ENCODE peak calls at places on chromosomes 3 and 15, in six cellular contexts. G, T, K, R, D and F are unnamed samples.

GRCh38 chr15:78879517-78880241 is 7.0 kb downstream of the MORF4L1 start:
- DNase-seq in G (no peak), T (no peak), K (peak), R (no peak), D (peak), F (no peak)

GRCh38 chr3:153785901-153786300 is 335.3 kb upstream of the ARHGEF26 start:
- DNase-seq in G (no peak), T (no peak), K (no peak), R (no peak), D (no peak), F (peak)

GRCh38 chr15:81339321-81339720 is 15.4 kb upstream of the STARD5 start:
- DNase-seq in G (no peak), T (no peak), K (no peak), R (no peak), D (no peak), F (no peak)

GRCh38 chr15:60134609-60135008 is 130.5 kb downstream of the FOXB1 start:
- DNase-seq in G (no peak), T (peak), K (no peak), R (no peak), D (no peak), F (peak)

GRCh38 chr15:101176625-101177024 is 75.2 kb downstream of the CHSY1 start:
- DNase-seq in G (no peak), T (no peak), K (peak), R (no peak), D (peak), F (no peak)

GRCh38 chr15:68524753-68525584 is 53.8 kb upstream of the CORO2B start:
- DNase-seq in G (no peak), T (no peak), K (peak), R (no peak), D (peak), F (no peak)

GRCh38 chr3:106805625-106806024 is 571.6 kb upstream of the CCDC54 start:
- DNase-seq in G (no peak), T (no peak), K (no peak), R (no peak), D (peak), F (no peak)

GRCh38 chr3:42696356-42697301 is 6.0 kb downstream of the HHATL start:
- DNase-seq in G (no peak), T (peak), K (no peak), R (no peak), D (no peak), F (no peak)

GRCh38 chr3:188584162-188584529 is 430.2 kb downstream of the LPP start:
- DNase-seq in G (no peak), T (no peak), K (peak), R (no peak), D (peak), F (peak)

GRCh38 chr15:78048410-78048946 is 29.0 kb downstream of the TBC1D2B start:
- DNase-seq in G (no peak), T (no peak), K (no peak), R (no peak), D (no peak), F (no peak)

GRCh38 chr15:68387288-68388143 is 44.4 kb downstream of the ITGA11 start:
- DNase-seq in G (no peak), T (no peak), K (peak), R (no peak), D (no peak), F (no peak)

GRCh38 chr3:178901204-178901603 is 170.4 kb downstream of the ZMAT3 start:
- DNase-seq in G (no peak), T (no peak), K (no peak), R (no peak), D (no peak), F (no peak)

GRCh38 chr3:115052906-115053305 is 94.2 kb downstream of the ZBTB20 start:
- DNase-seq in G (no peak), T (no peak), K (no peak), R (no peak), D (peak), F (no peak)

GRCh38 chr3:126290325-126290724 is 66.9 kb downstream of the KLF15 start:
- DNase-seq in G (no peak), T (no peak), K (no peak), R (no peak), D (no peak), F (no peak)

GRCh38 chr3:9901967-9902366 is 681 bp upstream of the IL17RE start:
- DNase-seq in G (no peak), T (no peak), K (no peak), R (no peak), D (no peak), F (no peak)

GRCh38 chr3:127041264-127041820 is 58.4 kb downstream of the PLXNA1 start:
- DNase-seq in G (no peak), T (no peak), K (no peak), R (no peak), D (no peak), F (no peak)

GRCh38 chr3:56773588-56774330 is 28.0 kb downstream of the ARHGEF3 start:
- DNase-seq in G (no peak), T (no peak), K (no peak), R (no peak), D (no peak), F (no peak)

GRCh38 chr15:39115379-39116057 is 465.4 kb upstream of the THBS1 start:
- DNase-seq in G (no peak), T (no peak), K (no peak), R (no peak), D (no peak), F (peak)

GRCh38 chr15:64146885-64147681 is 4.4 kb upstream of the SNX22 start:
- DNase-seq in G (no peak), T (peak), K (peak), R (no peak), D (no peak), F (no peak)

GRCh38 chr3:13483988-13484695 is 4.0 kb downstream of the HDAC11 start:
- DNase-seq in G (no peak), T (no peak), K (no peak), R (no peak), D (no peak), F (no peak)

GRCh38 chr3:141114816-141115458 is 63.8 kb downstream of the SPSB4 start:
- DNase-seq in G (no peak), T (peak), K (no peak), R (peak), D (no peak), F (peak)

GRCh38 chr15:73357999-73358665 is 10.6 kb downstream of the HCN4 start:
- DNase-seq in G (no peak), T (no peak), K (no peak), R (no peak), D (no peak), F (no peak)

GRCh38 chr15:71334434-71334833 is 219.2 kb downstream of the THSD4 start:
- DNase-seq in G (no peak), T (no peak), K (no peak), R (no peak), D (no peak), F (no peak)

GRCh38 chr3:194003128-194004057 is 132.6 kb upstream of the HES1 start:
- DNase-seq in G (peak), T (peak), K (peak), R (peak), D (peak), F (peak)

GRCh38 chr3:197430961-197431910 is 124.5 kb downstream of the BDH1 start:
- DNase-seq in G (no peak), T (no peak), K (peak), R (no peak), D (peak), F (no peak)

GRCh38 chr3:69999191-70000027 is at the start of gene SAMMSON:
- DNase-seq in G (no peak), T (no peak), K (peak), R (no peak), D (peak), F (peak)

GRCh38 chr3:128322030-128323022 is 144.4 kb downstream of the DNAJB8 start:
- DNase-seq in G (no peak), T (no peak), K (peak), R (no peak), D (peak), F (peak)

GRCh38 chr15:72491768-72492167 is 17.6 kb downstream of the ARIH1 start:
- DNase-seq in G (no peak), T (no peak), K (peak), R (no peak), D (peak), F (peak)

GRCh38 chr3:113498221-113499005 is 16.5 kb downstream of the SPICE1 start:
- DNase-seq in G (no peak), T (no peak), K (peak), R (no peak), D (peak), F (peak)

GRCh38 chr15:101358895-101359294 is 63.8 kb upstream of the SNRPA1 start:
- DNase-seq in G (no peak), T (no peak), K (peak), R (no peak), D (no peak), F (no peak)

GRCh38 chr3:125300416-125300815 is 74.7 kb downstream of the ZNF148 start:
- DNase-seq in G (no peak), T (no peak), K (peak), R (no peak), D (peak), F (peak)

DNA sequence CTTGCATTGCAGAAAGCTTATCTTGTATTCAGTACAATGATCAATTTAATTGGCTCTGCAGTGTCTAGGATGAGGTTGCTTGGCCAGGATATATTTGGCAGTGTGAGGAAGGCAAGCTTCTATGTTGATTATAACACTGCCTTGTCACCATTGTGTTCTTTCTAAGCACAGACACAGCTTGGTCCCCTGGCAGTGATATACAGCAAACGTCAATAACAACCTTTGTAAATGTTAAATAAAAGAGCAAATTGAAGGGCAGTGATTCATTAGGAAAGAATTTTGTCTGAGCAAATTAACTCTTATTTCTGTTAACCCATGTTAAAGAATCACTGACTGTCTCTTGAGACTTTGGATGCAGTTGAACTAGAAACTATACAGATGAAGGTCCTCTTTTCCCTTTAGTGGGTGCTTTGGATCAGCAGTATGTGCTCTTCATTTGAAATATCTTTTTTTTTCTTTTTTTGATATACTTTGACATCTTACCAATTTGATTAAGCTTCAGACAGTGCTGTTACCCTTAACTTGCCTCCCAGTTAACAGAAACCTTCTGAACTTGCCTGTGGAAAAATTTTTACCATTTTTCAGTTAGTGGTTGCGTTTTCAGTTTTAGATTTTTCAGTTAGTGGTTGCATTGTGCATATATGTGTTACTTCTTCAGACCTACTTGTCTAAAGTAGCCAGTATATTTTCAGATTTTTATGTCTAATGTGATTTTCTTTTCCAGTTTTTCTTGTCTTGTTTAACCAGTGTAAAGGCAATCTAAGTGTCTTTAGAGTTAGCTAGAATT is 199.8 kb downstream of the TCF12 start:
- DNase-seq in G (no peak), T (no peak), K (peak), R (peak), D (peak), F (peak)
- H2AFZ ChIP-seq in G (no peak), T (no peak), K (no peak), R (no peak), D (no peak), F (no peak)

GRCh38 chr3:24255414-24255813 is 239.2 kb downstream of the THRB start:
- DNase-seq in G (no peak), T (no peak), K (no peak), R (no peak), D (no peak), F (no peak)

GRCh38 chr3:24258727-24259600 is 235.7 kb downstream of the THRB start:
- DNase-seq in G (no peak), T (no peak), K (no peak), R (no peak), D (no peak), F (no peak)

GRCh38 chr3:24253336-24253735 is 241.3 kb downstream of the THRB start:
- DNase-seq in G (no peak), T (no peak), K (no peak), R (no peak), D (no peak), F (peak)

GRCh38 chr3:24258260-24258659 is 236.4 kb downstream of the THRB start:
- DNase-seq in G (no peak), T (no peak), K (no peak), R (no peak), D (no peak), F (no peak)

DNA sequence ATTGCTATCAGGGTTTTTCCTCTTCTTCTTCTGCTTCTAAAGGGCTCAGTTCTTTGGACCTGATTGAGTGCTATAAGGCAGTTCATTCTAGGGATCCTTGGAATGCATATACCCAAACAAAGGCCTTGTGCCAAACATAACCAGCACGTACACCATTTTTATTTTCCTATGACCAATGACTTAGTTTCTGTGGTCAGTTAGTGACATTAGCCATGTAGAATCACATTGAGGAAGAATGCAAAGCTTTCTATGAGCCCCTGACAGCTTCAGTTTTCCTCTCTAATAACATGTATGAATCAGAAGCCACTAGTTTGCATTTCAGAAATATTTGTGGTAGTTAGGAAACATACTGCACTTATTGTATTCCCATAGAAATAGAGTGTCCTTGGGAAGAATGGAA is 240.0 kb downstream of the THRB start:
- DNase-seq in G (no peak), T (no peak), K (peak), R (no peak), D (peak), F (peak)
- H2AFZ ChIP-seq in G (no peak), T (no peak), K (no peak), R (no peak), D (no peak), F (no peak)

GRCh38 chr3:138948371-138949001 is 1.5 kb downstream of the FOXL2NB start:
- DNase-seq in G (no peak), T (no peak), K (no peak), R (no peak), D (no peak), F (no peak)

GRCh38 chr3:138945646-138946553 is 1.0 kb downstream of the FOXL2 start:
- DNase-seq in G (no peak), T (peak), K (peak), R (no peak), D (no peak), F (no peak)

GRCh38 chr3:138949002-138949418 is 2.0 kb downstream of the FOXL2NB start:
- DNase-seq in G (no peak), T (no peak), K (no peak), R (no peak), D (no peak), F (no peak)

GRCh38 chr3:138946554-138947302 is at the start of the genes FOXL2 and FOXL2NB:
- DNase-seq in G (peak), T (peak), K (peak), R (no peak), D (peak), F (no peak)

GRCh38 chr3:138947303-138948121 is 495 bp downstream of the FOXL2NB start:
- DNase-seq in G (no peak), T (no peak), K (no peak), R (no peak), D (no peak), F (no peak)
- H2AFZ ChIP-seq in G (peak), T (no peak), K (peak), R (no peak), D (peak), F (no peak)

DNA sequence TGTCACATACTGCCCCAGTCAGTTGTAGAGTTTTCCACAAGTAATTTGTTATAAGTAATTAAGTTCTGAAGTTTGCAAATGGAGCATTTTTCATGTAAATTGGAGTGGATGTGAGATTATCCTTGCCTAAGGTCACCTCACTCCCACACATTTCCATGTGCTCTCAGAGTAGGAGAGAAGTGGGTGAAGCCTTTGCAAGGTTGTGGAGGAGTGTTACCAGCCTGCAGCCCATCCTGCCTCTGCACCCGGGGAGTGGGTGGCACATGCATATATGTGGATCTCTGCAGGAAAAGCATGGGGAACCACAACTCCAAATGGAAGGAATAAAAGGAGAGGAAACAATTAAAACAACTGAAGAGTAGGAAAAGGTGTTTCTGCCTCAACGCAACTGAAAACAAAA is 169.7 kb downstream of the CD47 start:
- DNase-seq in G (no peak), T (no peak), K (no peak), R (no peak), D (no peak), F (no peak)
- H2AFZ ChIP-seq in G (no peak), T (no peak), K (no peak), R (no peak), D (no peak), F (no peak)

GRCh38 chr3:159629329-159630084 is 359.1 kb upstream of the IL12A start:
- DNase-seq in G (no peak), T (no peak), K (no peak), R (no peak), D (no peak), F (peak)
- H2AFZ ChIP-seq in G (no peak), T (peak), K (no peak), R (no peak), D (no peak), F (no peak)

DNA sequence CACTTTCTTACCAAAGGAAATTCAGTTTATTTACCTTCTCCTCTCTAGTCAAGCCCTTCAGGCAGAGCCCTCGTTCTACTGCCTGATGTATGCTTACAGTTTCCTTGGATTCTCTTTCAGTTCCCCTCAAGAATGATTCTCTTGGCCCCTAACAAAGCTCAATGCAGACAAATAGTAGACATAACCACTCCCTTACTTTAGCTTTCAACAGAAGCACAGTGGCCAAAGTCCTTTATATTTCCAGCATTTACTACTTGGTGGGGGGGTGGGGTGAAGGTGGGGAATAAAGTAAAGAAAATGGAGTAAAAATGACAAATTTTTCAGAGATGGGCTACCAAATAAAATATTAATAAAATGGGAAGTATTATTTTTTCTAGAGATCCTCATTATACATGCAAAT is 65.6 kb downstream of the ATP8B4 start:
- DNase-seq in G (no peak), T (no peak), K (no peak), R (no peak), D (no peak), F (no peak)
- H2AFZ ChIP-seq in G (no peak), T (no peak), K (peak), R (no peak), D (no peak), F (no peak)

GRCh38 chr3:123947482-123947881 is 13.5 kb downstream of the CCDC14 start:
- DNase-seq in G (no peak), T (no peak), K (peak), R (no peak), D (no peak), F (no peak)
- H2AFZ ChIP-seq in G (no peak), T (no peak), K (no peak), R (no peak), D (no peak), F (no peak)

DNA sequence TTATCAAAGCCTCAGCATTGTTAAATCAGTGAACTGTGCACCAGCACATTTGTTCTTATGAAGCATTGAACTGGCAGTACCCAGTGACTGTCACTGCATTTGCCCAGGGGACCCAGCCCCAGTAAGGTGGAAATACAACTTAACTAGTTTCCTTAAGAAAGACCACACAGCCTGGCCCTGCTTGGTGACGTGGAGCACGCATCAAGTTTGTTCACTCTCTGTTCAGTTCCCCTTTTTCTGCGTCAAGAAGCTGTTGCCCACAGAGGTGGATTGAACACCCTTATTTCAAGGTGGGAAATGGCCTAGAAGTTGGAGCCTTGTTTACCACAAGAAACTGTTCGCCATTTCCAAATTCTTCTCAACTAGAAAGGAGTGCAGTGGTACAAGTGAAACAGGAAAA is 69.9 kb upstream of the AGBL1 start:
- DNase-seq in G (no peak), T (no peak), K (no peak), R (no peak), D (no peak), F (no peak)
- H2AFZ ChIP-seq in G (no peak), T (no peak), K (no peak), R (no peak), D (no peak), F (no peak)

GRCh38 chr3:52339612-52340011 is 23.5 kb downstream of the DNAH1 start:
- DNase-seq in G (peak), T (peak), K (peak), R (peak), D (peak), F (peak)
- H2AFZ ChIP-seq in G (no peak), T (no peak), K (no peak), R (no peak), D (no peak), F (no peak)